ENCODE peak calls at places on chromosomes 16 and 17, in six cellular contexts. X, T, C, R, M and Y are unnamed samples.

GRCh38 chr16:14455577-14455976 is 174.5 kb downstream of the PARN start:
- DNase-seq in X (no peak), T (no peak), C (no peak), R (peak; percentile 23), M (no peak), Y (no peak)

GRCh38 chr17:57995076-57995956 is 7.3 kb upstream of the VEZF1 start:
- DNase-seq in X (peak; percentile 87), T (peak; percentile 67), C (peak; percentile 91), R (no peak), M (peak; percentile 45), Y (peak; percentile 54)

GRCh38 chr17:60141111-60142018 is 8.4 kb upstream of the CA4 start:
- DNase-seq in X (no peak), T (no peak), C (no peak), R (no peak), M (peak; percentile 78), Y (no peak)

GRCh38 chr17:82703036-82703745 is 4.7 kb upstream of the RAB40B start:
- DNase-seq in X (no peak), T (no peak), C (no peak), R (no peak), M (no peak), Y (no peak)

GRCh38 chr16:27460663-27461482 is 58.9 kb downstream of the IL21R start:
- DNase-seq in X (no peak), T (no peak), C (no peak), R (no peak), M (no peak), Y (no peak)

GRCh38 chr17:7281074-7281952 is at the start of gene SLC2A4:
- DNase-seq in X (peak; percentile 97), T (peak; percentile 93), C (peak; percentile 98), R (peak; percentile 63), M (peak; percentile 92), Y (peak; percentile 78)

GRCh38 chr17:721540-721937 is 6.9 kb upstream of the VPS53 start:
- DNase-seq in X (no peak), T (no peak), C (no peak), R (no peak), M (no peak), Y (no peak)

GRCh38 chr17:44464037-44464436 is 39.2 kb downstream of the GPATCH8 start:
- DNase-seq in X (no peak), T (no peak), C (no peak), R (peak; percentile 14), M (no peak), Y (no peak)

GRCh38 chr17:72778161-72779151 is 314.0 kb downstream of the SLC39A11 start:
- DNase-seq in X (no peak), T (no peak), C (no peak), R (no peak), M (no peak), Y (no peak)

GRCh38 chr16:67395458-67396158 is 2.3 kb upstream of the TPPP3 start:
- DNase-seq in X (no peak), T (no peak), C (peak; percentile 61), R (no peak), M (peak; percentile 78), Y (no peak)

GRCh38 chr16:67396775-67397450 is 3.6 kb upstream of the TPPP3 start:
- DNase-seq in X (no peak), T (no peak), C (no peak), R (no peak), M (no peak), Y (no peak)

GRCh38 chr16:67397451-67397801 is 4.1 kb upstream of the TPPP3 start:
- DNase-seq in X (no peak), T (peak; percentile 85), C (no peak), R (no peak), M (no peak), Y (no peak)

GRCh38 chr16:67395105-67395457 is 1.8 kb upstream of the TPPP3 start:
- DNase-seq in X (no peak), T (peak; percentile 37), C (no peak), R (no peak), M (no peak), Y (no peak)

DNA sequence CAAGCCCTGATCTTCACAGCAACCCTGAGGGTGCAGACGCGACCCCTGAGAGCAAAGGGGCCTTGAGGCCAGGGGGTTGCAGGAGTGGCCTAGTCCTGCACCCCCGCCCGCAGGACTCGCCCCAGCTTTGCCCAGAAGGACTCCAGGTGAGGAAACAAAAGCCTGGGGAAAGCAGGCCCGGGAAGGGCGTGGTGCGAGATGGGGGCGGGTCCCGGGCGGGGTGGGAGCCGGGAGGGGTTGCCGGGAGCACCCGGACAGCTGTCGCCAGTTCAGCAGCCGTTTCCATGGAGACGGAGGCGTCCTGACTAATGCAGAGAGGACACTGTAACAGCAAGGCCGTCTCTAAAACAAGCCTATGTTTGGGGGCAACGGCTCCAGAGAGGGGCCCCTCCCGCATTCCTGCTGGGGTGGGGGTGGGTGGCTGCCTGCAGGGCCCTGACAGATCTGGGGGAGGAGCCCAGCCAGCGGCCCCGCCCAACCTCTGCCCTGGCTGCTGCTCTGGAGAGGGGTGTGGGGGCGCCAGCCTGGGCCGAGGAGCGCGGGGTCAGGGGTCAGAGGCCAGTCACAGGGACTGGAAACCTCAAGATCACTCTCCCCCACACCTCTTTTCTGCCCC is 3.0 kb upstream of the TPPP3 start:
- DNase-seq in X (peak; percentile 76), T (peak; percentile 89), C (peak; percentile 89), R (peak; percentile 53), M (peak; percentile 93), Y (peak; percentile 49)
- TF ChIP-seq CTCF in X (no peak), T (no peak), C (no peak), R (no peak), M (no peak), Y (no peak)

GRCh38 chr17:38853292-38854219 is at the start of gene RPL23:
- DNase-seq in X (peak; percentile 97), T (peak; percentile 96), C (peak; percentile 98), R (peak; percentile 88), M (peak; percentile 94), Y (peak; percentile 87)
- H3K4me3 ChIP-seq in X (peak within 1 kb of the TSS; percentile 53), T (peak within 1 kb of the TSS; percentile 66), C (peak within 1 kb of the TSS; percentile 42), R (peak within 1 kb of the TSS; percentile 61), M (peak within 1 kb of the TSS; percentile 45), Y (peak within 1 kb of the TSS; percentile 99)

DNA sequence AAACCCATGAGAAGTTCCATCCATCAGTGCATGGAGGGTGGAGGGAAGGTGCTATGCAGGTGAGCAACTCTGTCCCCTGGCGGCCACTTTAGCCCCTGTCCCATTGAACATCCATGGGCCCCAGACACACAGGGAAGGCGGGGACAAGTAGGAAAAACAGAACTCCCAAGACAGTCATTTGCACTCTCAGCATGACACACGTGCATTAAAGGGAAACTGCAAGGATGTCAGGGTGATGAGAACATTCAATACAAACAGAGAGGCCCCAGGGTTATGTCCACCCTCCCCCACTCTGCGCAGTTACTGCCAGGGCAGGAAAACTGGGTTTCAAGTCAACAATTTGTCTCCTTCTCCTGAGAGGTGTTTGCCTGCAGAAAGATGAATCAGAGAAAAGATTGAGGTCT is 44.0 kb upstream of the AKTIP start:
- DNase-seq in X (no peak), T (no peak), C (no peak), R (no peak), M (no peak), Y (no peak)
- TF ChIP-seq CTCF in X (no peak), T (no peak), C (no peak), R (no peak), M (no peak), Y (peak; percentile 25)

DNA sequence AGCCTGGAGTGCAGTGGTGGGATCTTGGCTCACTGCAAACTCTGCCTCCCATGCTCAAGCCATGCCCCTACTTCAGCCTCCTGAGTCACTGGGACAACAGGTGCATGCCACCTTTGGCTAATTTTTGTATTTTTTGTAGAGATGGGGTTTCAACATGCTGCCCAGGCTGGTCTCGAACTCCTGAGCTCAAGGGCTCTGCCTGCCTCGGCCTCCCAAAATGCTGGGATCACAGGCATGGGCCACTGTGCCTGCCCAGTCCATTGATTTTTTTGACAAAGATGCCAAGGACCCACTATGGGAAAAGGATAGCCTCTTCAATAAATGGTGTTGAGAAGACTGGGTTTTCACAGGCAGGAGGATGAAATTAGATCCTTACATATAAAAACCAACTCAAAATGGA is 10.8 kb upstream of the ADCY7 start:
- DNase-seq in X (peak; percentile 19), T (no peak), C (no peak), R (no peak), M (no peak), Y (no peak)
- H3K4me3 ChIP-seq in X (no peak overlapping the region), T (no peak overlapping the region), C (no peak overlapping the region), R (no peak overlapping the region), M (no peak overlapping the region), Y (no peak overlapping the region)

DNA sequence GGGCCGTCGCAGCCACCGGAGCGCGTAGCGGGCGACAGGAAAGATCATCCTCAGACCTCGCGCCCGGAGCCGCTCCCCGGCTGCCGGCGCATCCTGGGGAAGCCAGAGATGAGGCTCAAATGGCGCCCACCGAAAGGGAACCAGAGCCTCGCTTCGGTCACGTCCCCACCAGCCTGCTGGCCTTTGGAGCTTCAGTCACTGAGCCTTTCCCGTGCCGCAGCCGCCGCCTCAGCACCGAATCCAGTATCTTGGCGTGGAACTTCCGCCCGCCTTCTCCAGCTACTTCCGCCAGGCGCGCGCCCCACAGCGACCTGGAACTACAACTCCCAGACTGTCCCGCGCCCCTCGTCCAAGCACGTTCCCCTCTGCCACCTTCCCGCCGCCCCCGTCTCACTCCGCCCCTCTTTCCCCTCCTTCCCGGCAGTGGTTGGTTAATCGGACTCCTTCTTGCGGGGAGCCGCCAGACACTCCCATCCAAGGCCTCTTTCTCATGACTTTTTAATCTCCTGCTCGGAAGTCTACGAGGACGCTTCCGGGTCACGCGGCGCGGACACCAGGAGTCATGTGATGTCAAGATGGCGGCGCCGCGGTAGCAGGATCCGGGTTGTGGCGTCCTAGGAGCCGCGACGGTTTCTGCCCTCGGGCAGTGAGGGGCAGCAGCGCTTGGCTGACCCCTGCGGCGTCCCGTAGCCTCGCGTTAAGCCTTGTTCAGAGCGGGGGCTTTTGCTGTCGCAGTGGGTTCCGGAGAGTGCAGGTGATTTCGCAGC is at the start of the genes SMCR8 and TOP3A:
- DNase-seq in X (peak; percentile 100), T (peak; percentile 98), C (peak; percentile 99), R (peak; percentile 97), M (peak; percentile 98), Y (peak; percentile 97)
- TF ChIP-seq CTCF in X (peak; percentile 7), T (no peak), C (no peak), R (no peak), M (no peak), Y (no peak)